ENCODE peak calls at places on chromosomes 16 and 17, in ten cellular contexts. H, J, M, P, V, Q, S, U, I and T are unnamed samples.

GRCh38 chr17:1153795-1154546 is 25.8 kb downstream of the ABR start:
- DNase-seq in U (no peak), J (peak; percentile 84), S (peak; percentile 33), V (peak; percentile 19), I (no peak), Q (no peak), H (peak; percentile 36), P (peak; percentile 71), M (peak; percentile 88), T (no peak)

GRCh38 chr17:48027322-48027981 is 10.1 kb downstream of the COPZ2 start:
- DNase-seq in U (no peak), V (no peak), Q (no peak), H (no peak), M (no peak), P (no peak), I (no peak), S (no peak), J (no peak), T (no peak)

GRCh38 chr16:4894276-4895150 is 42.4 kb downstream of the PPL start:
- DNase-seq in V (no peak), J (no peak), P (no peak), I (no peak), H (no peak), M (no peak), U (no peak), S (no peak), Q (no peak), T (no peak)

GRCh38 chr17:75159196-75160031 is 5.1 kb upstream of the JPT1 start:
- DNase-seq in M (no peak), P (peak; percentile 64), U (no peak), H (no peak), J (peak; percentile 38), I (no peak), V (peak; percentile 90), Q (peak; percentile 52), S (no peak), T (no peak)

GRCh38 chr17:58156839-58157803 is 8.9 kb downstream of the OR4D1 start:
- DNase-seq in J (no peak), P (no peak), U (no peak), Q (no peak), H (no peak), V (peak; percentile 8), I (peak; percentile 54), S (no peak), M (no peak), T (no peak)

GRCh38 chr16:22933173-22933572 is 119.2 kb downstream of the HS3ST2 start:
- DNase-seq in Q (no peak), J (no peak), M (no peak), P (no peak), U (no peak), H (no peak), I (no peak), S (no peak), V (no peak), T (no peak)

GRCh38 chr16:70741779-70742125 is 55.9 kb upstream of the MTSS2 start:
- DNase-seq in V (no peak), H (no peak), I (no peak), Q (no peak), M (no peak), P (no peak), S (no peak), U (no peak), J (no peak), T (no peak)

GRCh38 chr16:85350146-85350728 is 238.0 kb upstream of the CIBAR2 start:
- DNase-seq in P (no peak), H (no peak), U (no peak), S (no peak), V (no peak), M (no peak), Q (no peak), I (no peak), J (no peak), T (no peak)

GRCh38 chr17:46875849-46876352 is 24.5 kb downstream of the WNT9B start:
- DNase-seq in J (no peak), Q (no peak), M (no peak), P (no peak), U (no peak), H (no peak), I (no peak), V (no peak), S (no peak), T (no peak)

GRCh38 chr17:46877466-46877865 is 26.1 kb downstream of the WNT9B start:
- DNase-seq in P (no peak), I (no peak), J (no peak), V (no peak), S (peak; percentile 43), H (no peak), U (no peak), M (no peak), Q (no peak), T (no peak)

GRCh38 chr17:46874906-46875305 is 23.5 kb downstream of the WNT9B start:
- DNase-seq in I (no peak), V (no peak), H (no peak), U (no peak), J (no peak), S (no peak), Q (no peak), P (no peak), M (no peak), T (no peak)

GRCh38 chr17:46876926-46877325 is 25.5 kb downstream of the WNT9B start:
- DNase-seq in P (no peak), M (no peak), J (no peak), H (no peak), I (no peak), Q (no peak), U (no peak), V (no peak), S (no peak), T (no peak)

GRCh38 chr17:46876353-46876887 is 25.0 kb downstream of the WNT9B start:
- DNase-seq in J (no peak), P (no peak), M (no peak), H (no peak), I (no peak), S (no peak), U (no peak), V (peak; percentile 48), Q (no peak), T (peak; percentile 28)
- TF ChIP-seq CTCF in J (no peak), P (no peak), M (no peak), H (no peak), I (no peak), S (peak; percentile 26), U (no peak), V (peak; percentile 44), Q (no peak), T (peak; percentile 64)

GRCh38 chr16:10036951-10037350 is 145.3 kb downstream of the GRIN2A start:
- DNase-seq in V (no peak), P (no peak), Q (no peak), H (no peak), M (no peak), S (no peak), J (no peak), U (no peak), I (no peak), T (no peak)

GRCh38 chr16:10045291-10045775 is 136.9 kb downstream of the GRIN2A start:
- DNase-seq in M (no peak), I (no peak), U (no peak), S (no peak), V (no peak), Q (no peak), P (no peak), H (no peak), J (no peak), T (no peak)

GRCh38 chr16:10040136-10041080 is 141.8 kb downstream of the GRIN2A start:
- DNase-seq in S (no peak), U (no peak), Q (no peak), V (no peak), J (no peak), M (no peak), I (no peak), P (no peak), H (no peak), T (no peak)

GRCh38 chr16:10037771-10038170 is 144.5 kb downstream of the GRIN2A start:
- DNase-seq in M (no peak), S (no peak), H (no peak), P (no peak), Q (no peak), U (no peak), J (no peak), V (no peak), I (no peak), T (no peak)

DNA sequence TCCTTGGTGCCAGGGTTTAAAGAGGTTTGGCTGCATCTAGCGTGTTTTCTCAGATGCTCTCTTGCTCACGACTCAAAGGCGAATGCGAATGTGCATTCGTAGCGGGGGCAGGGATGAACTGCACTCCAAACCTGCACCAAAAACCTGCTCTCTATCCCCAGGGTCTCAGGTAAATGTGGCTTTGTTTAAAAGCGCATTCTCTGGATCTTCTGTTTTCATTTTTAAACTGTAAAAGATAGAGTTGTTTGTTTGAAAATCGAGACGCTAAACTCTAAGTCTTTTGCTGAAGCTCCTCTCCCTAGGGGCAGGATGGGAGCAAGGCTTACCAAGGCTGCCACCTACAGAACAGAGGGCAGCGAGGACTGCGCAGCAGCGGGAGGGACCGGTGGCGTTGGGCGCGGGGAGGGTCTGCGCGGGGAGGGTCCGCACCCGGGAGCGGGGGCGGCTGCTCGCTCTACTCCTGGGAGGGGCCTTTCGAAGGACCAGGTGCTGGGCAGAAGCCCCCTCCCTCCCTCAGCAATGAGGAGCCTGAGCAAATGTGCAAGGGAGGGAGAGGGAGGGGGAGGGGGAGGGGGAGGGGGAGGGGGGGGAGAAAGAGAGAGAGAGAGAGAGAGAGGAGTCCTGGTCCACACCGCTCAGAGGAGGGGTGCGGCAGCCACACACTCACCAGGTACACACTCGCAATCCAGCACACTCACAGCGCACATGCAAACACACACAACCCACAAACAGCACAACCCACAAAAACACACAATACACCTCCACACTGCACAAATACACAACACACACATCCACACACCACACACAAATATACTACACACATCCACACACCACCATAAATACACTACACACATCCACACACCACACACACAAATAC is 142.8 kb downstream of the GRIN2A start:
- DNase-seq in I (no peak), P (peak; percentile 23), J (no peak), Q (no peak), S (no peak), U (no peak), H (no peak), M (peak; percentile 50), V (no peak), T (peak; percentile 26)
- TF ChIP-seq CTCF in I (no peak), P (no peak), J (no peak), Q (peak; percentile 67), S (peak; percentile 33), U (no peak), H (no peak), M (no peak), V (no peak), T (peak; percentile 26)

GRCh38 chr16:65125871-65126270 is 4.0 kb upstream of the CDH11 start:
- DNase-seq in H (no peak), U (no peak), I (no peak), M (peak; percentile 36), P (peak; percentile 77), S (no peak), Q (no peak), V (no peak), J (no peak), T (no peak)

GRCh38 chr16:65123846-65124513 is 2.1 kb upstream of the CDH11 start:
- DNase-seq in H (no peak), P (no peak), M (no peak), I (no peak), J (peak; percentile 19), S (no peak), V (no peak), U (no peak), Q (no peak), T (no peak)

GRCh38 chr16:65125322-65125721 is 3.5 kb upstream of the CDH11 start:
- DNase-seq in I (no peak), M (no peak), Q (no peak), V (no peak), U (no peak), S (no peak), H (no peak), J (no peak), P (no peak), T (no peak)

GRCh38 chr16:65124596-65124995 is 2.7 kb upstream of the CDH11 start:
- DNase-seq in P (no peak), I (no peak), Q (no peak), J (no peak), H (no peak), M (no peak), V (no peak), U (no peak), S (no peak), T (no peak)

DNA sequence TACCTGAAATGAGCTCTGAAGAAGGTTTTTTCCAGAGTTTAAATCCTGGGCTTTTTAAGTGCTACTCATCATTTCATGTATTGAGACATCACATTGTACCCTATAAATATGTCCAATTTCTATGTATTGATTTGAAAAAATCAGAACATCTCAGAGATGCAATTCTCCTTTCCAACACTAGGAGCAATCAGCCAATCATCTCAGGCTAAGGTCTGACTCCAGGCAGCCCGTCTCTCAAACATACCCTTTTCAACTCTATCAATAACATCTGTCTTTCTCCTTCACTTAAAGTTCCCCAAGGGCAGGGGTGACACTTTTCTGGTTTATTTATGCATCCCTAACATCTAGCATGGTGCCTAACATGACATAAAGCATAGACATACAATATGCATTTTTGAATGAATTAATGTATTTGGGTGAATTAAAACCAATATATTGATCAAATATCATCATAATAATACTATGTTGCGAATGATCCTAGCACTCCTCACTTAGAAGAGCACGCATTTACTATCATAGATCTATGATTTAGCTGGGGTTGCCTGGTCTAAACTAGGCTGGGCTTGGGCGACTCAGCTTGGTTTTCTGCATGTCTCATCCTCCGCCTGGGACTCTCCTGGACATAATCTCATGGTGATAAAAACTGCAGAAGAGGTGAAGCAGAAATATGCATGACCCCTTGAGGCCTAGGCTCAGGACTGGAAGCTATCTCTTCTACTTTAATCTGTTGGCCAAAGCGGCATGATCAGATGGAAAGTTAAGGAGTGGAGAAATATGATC is 5.2 kb upstream of the CDH11 start:
- DNase-seq in M (no peak), Q (no peak), S (no peak), I (no peak), U (no peak), V (no peak), J (no peak), P (no peak), H (no peak), T (no peak)
- TF ChIP-seq CTCF in M (no peak), Q (peak; percentile 26), S (peak; percentile 38), I (peak; percentile 10), U (no peak), V (peak; percentile 32), J (peak; percentile 16), P (peak; percentile 41), H (no peak), T (peak; percentile 47)

GRCh38 chr16:35195173-35195863 is 1735.9 kb downstream of the TP53TG3F start:
- DNase-seq in I (no peak), V (no peak), P (no peak), M (no peak), Q (no peak), S (no peak), U (no peak), J (no peak), H (no peak), T (no peak)
- TF ChIP-seq CTCF in I (no peak), V (no peak), P (no peak), M (no peak), Q (peak; percentile 18), S (no peak), U (no peak), J (no peak), H (no peak), T (no peak)